ENCODE peak calls at places on chromosomes 7 and 10, in six cellular contexts. O, G, B, N, T and I are unnamed samples.

GRCh38 chr7:36949711-36950600 is 225.7 kb upstream of the AOAH start:
- DNase-seq in N (no peak), O (no peak), B (no peak), G (no peak), T (peak; percentile 65), I (peak; percentile 47)

GRCh38 chr10:92689663-92690210 is at the start of gene HHEX:
- DNase-seq in T (peak; percentile 64), N (no peak), O (peak; percentile 57), G (peak; percentile 59), B (peak; percentile 83), I (peak; percentile 91)

GRCh38 chr7:34430456-34430855 is 227.6 kb upstream of the NPSR1 start:
- DNase-seq in B (no peak), G (no peak), O (peak; percentile 42), N (peak; percentile 52), T (peak; percentile 48), I (no peak)

GRCh38 chr10:42961156-42961589 is 115.7 kb upstream of the RET start:
- DNase-seq in B (peak; percentile 2), N (no peak), T (no peak), O (no peak), G (no peak), I (no peak)

GRCh38 chr7:6210973-6211372 is 61.5 kb downstream of the CYTH3 start:
- DNase-seq in N (no peak), O (no peak), G (no peak), B (no peak), T (no peak), I (no peak)

GRCh38 chr10:17001961-17002749 is 127.5 kb downstream of the CUBN start:
- DNase-seq in N (peak; percentile 96), G (peak; percentile 38), O (no peak), T (no peak), B (no peak), I (no peak)

GRCh38 chr10:42111661-42112330 is 526.6 kb downstream of the ZNF33B start:
- DNase-seq in N (no peak), B (no peak), G (no peak), T (no peak), O (no peak), I (no peak)

GRCh38 chr7:50450691-50451051 is 521 bp upstream of the FIGNL1 start:
- DNase-seq in N (no peak), B (peak; percentile 38), T (no peak), G (no peak), O (peak; percentile 10), I (no peak)

GRCh38 chr7:50446542-50446960 is 3.6 kb downstream of the FIGNL1 start:
- DNase-seq in T (peak; percentile 86), B (no peak), G (no peak), N (peak; percentile 39), O (no peak), I (no peak)

GRCh38 chr10:122113161-122113944 is 124.4 kb downstream of the TACC2 start:
- DNase-seq in B (peak; percentile 71), O (peak; percentile 88), N (peak; percentile 52), G (peak; percentile 73), T (peak; percentile 88), I (peak; percentile 81)

GRCh38 chr7:27247000-27247399 is 4.4 kb downstream of the EVX1 start:
- DNase-seq in N (no peak), T (no peak), B (no peak), O (no peak), G (no peak), I (no peak)

GRCh38 chr10:23157691-23158369 is 34.3 kb upstream of the PTF1A start:
- DNase-seq in T (peak; percentile 45), O (peak; percentile 34), B (no peak), G (no peak), N (peak; percentile 25), I (no peak)

GRCh38 chr10:120581496-120581895 is 124.5 kb downstream of the PLPP4 start:
- DNase-seq in B (no peak), T (peak; percentile 31), N (no peak), O (no peak), G (no peak), I (no peak)

GRCh38 chr10:133158756-133159610 is 1.0 kb upstream of the KNDC1 start:
- DNase-seq in G (no peak), O (peak; percentile 48), B (no peak), T (peak; percentile 54), N (no peak), I (peak; percentile 48)
- TF ChIP-seq CTCF in G (no peak), O (no peak), B (no peak), T (no peak), N (no peak), I (no peak)

GRCh38 chr10:131070856-131071255 is 240.7 kb downstream of the TCERG1L start:
- DNase-seq in G (no peak), B (no peak), T (no peak), N (no peak), O (no peak), I (no peak)
- TF ChIP-seq CTCF in G (no peak), B (no peak), T (no peak), N (no peak), O (no peak), I (no peak)

GRCh38 chr10:73065441-73065840 is 31.2 kb downstream of the P4HA1 start:
- DNase-seq in T (no peak), B (no peak), G (no peak), N (no peak), O (no peak), I (no peak)

GRCh38 chr10:73060738-73061635 is 35.7 kb downstream of the P4HA1 start:
- DNase-seq in T (peak; percentile 60), N (no peak), O (peak; percentile 50), G (no peak), B (no peak), I (no peak)

GRCh38 chr10:73060173-73060572 is 36.5 kb downstream of the P4HA1 start:
- DNase-seq in B (no peak), N (no peak), T (no peak), G (no peak), O (no peak), I (no peak)

GRCh38 chr10:73058057-73058591 is 38.5 kb downstream of the P4HA1 start:
- DNase-seq in N (no peak), T (no peak), O (no peak), G (no peak), B (no peak), I (no peak)

DNA sequence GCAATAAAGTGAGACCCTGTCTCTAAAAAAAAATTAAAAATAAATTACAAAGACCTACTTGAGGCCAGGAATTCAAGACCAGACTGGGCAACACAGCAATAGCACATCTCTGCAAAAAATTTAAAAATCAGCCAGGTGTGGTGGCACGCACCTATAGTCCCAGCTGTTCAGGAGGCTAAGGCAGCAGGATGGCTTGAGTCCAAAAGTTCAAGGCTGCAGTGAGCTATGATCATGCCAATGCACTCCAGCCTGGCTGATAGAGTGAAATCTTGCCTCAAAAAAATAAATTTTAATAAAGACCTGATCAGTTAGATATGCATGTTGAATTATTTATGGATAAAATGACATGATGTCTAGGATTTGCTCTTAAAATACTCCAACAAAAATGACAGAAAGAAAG is 34.9 kb downstream of the P4HA1 start:
- DNase-seq in T (no peak), G (no peak), N (no peak), O (no peak), B (no peak), I (no peak)
- TF ChIP-seq CTCF in T (no peak), G (no peak), N (no peak), O (no peak), B (no peak), I (no peak)

GRCh38 chr10:69868821-69869220 is 67.1 kb downstream of the COL13A1 start:
- DNase-seq in O (no peak), T (no peak), G (no peak), B (no peak), N (no peak), I (no peak)

GRCh38 chr10:69867699-69868558 is 66.2 kb downstream of the COL13A1 start:
- DNase-seq in T (no peak), G (no peak), B (no peak), O (no peak), N (no peak), I (no peak)

GRCh38 chr10:69866246-69866687 is 64.6 kb downstream of the COL13A1 start:
- DNase-seq in T (no peak), B (no peak), O (no peak), N (no peak), G (no peak), I (no peak)

GRCh38 chr10:69865450-69865849 is 63.7 kb downstream of the COL13A1 start:
- DNase-seq in N (no peak), B (no peak), T (no peak), O (no peak), G (no peak), I (no peak)

GRCh38 chr10:69866688-69867461 is 65.2 kb downstream of the COL13A1 start:
- DNase-seq in T (no peak), N (peak; percentile 86), G (no peak), O (no peak), B (no peak), I (no peak)
- TF ChIP-seq CTCF in T (no peak), N (peak; percentile 29), G (no peak), O (no peak), B (no peak), I (no peak)

GRCh38 chr7:158448701-158449100 is 138.9 kb downstream of the PTPRN2 start:
- DNase-seq in B (no peak), O (no peak), N (no peak), T (no peak), G (no peak), I (no peak)

GRCh38 chr7:158446281-158446680 is 141.3 kb downstream of the PTPRN2 start:
- DNase-seq in B (no peak), T (no peak), G (no peak), O (no peak), N (no peak), I (no peak)

GRCh38 chr7:158446706-158447105 is 140.9 kb downstream of the PTPRN2 start:
- DNase-seq in B (no peak), N (no peak), T (no peak), O (no peak), G (no peak), I (no peak)

GRCh38 chr7:158449266-158449665 is 138.4 kb downstream of the PTPRN2 start:
- DNase-seq in T (no peak), N (no peak), G (no peak), O (no peak), B (no peak), I (no peak)

GRCh38 chr7:158447206-158448171 is 140.1 kb downstream of the PTPRN2 start:
- DNase-seq in O (no peak), T (no peak), G (no peak), N (no peak), B (peak; percentile 67), I (no peak)
- TF ChIP-seq CTCF in O (no peak), T (no peak), G (no peak), N (no peak), B (no peak), I (no peak)